ENCODE peak calls at places on chromosomes 16 and 17, in five cellular contexts. U, D, H, J and O are unnamed samples.

GRCh38 chr16:9849697-9850245 is 332.5 kb downstream of the GRIN2A start:
- DNase-seq in U (no peak), D (no peak), H (no peak), J (no peak), O (no peak)

GRCh38 chr17:2406903-2407790 is 6.3 kb upstream of the MNT start:
- DNase-seq in U (no peak), D (no peak), H (no peak), J (no peak), O (no peak)

GRCh38 chr17:48144976-48145798 is 37.6 kb downstream of the SNX11 start:
- DNase-seq in U (no peak), D (no peak), H (no peak), J (no peak), O (no peak)

GRCh38 chr17:3695129-3695722 is 729 bp downstream of the P2RX5 start:
- DNase-seq in U (no peak), D (no peak), H (no peak), J (no peak), O (no peak)

GRCh38 chr17:3894927-3895343 is 2.1 kb upstream of the CAMKK1 start:
- DNase-seq in U (no peak), D (no peak), H (no peak), J (no peak), O (no peak)

GRCh38 chr17:6455321-6455705 is 11.1 kb downstream of the PIMREG start:
- DNase-seq in U (peak), D (peak), H (peak), J (peak), O (no peak)

GRCh38 chr17:83109793-83110645 is 30.6 kb downstream of the METRNL start:
- DNase-seq in U (no peak), D (no peak), H (no peak), J (peak), O (no peak)

GRCh38 chr17:37614823-37615222 is 5.6 kb upstream of the SYNRG start:
- DNase-seq in U (no peak), D (no peak), H (no peak), J (no peak), O (no peak)

GRCh38 chr16:10756574-10756973 is 12.9 kb downstream of the NUBP1 start:
- DNase-seq in U (no peak), D (no peak), H (no peak), J (no peak), O (no peak)

GRCh38 chr17:17057057-17057551 is 14.8 kb downstream of the MPRIP start:
- DNase-seq in U (no peak), D (no peak), H (no peak), J (no peak), O (no peak)

GRCh38 chr16:11412175-11412904 is 67.1 kb downstream of the RMI2 start:
- DNase-seq in U (no peak), D (no peak), H (no peak), J (no peak), O (no peak)

GRCh38 chr17:44832821-44833220 is 2.7 kb upstream of the GJC1 start:
- DNase-seq in U (no peak), D (no peak), H (no peak), J (no peak), O (no peak)

GRCh38 chr16:28289106-28289505 is 3.2 kb upstream of the SBK1 start:
- DNase-seq in U (no peak), D (no peak), H (no peak), J (no peak), O (no peak)

GRCh38 chr16:31108035-31108793 is at the start of gene BCKDK:
- DNase-seq in U (peak), D (peak), H (peak), J (peak), O (peak)

GRCh38 chr16:46929378-46930332 is 43.8 kb downstream of the DNAJA2 start:
- DNase-seq in U (peak), D (peak), H (peak), J (no peak), O (peak)

GRCh38 chr16:57192720-57193486 is 6.8 kb downstream of the RSPRY1 start:
- DNase-seq in U (no peak), D (no peak), H (no peak), J (no peak), O (no peak)